ENCODE peak calls at places on chromosome 1, in nine cellular contexts. I, H, S, E, A, C, P, X and R are unnamed samples.

GRCh38 chr1:37861151-37861550 is 1.8 kb upstream of the MTF1 start:
- DNase-seq in I (no peak), H (no peak), S (no peak), E (no peak), A (no peak), C (no peak), P (no peak), X (peak; percentile 18), R (no peak)

GRCh38 chr1:108947871-108948525 is 15.3 kb downstream of the CLCC1 start:
- DNase-seq in I (no peak), H (peak; percentile 20), S (no peak), E (no peak), A (peak; percentile 31), C (peak; percentile 25), P (no peak), X (peak; percentile 14), R (no peak)

GRCh38 chr1:230858918-230859819 is 9.2 kb downstream of the C1orf198 start:
- DNase-seq in I (no peak), H (peak; percentile 59), S (no peak), E (no peak), A (no peak), C (peak; percentile 94), P (no peak), X (peak; percentile 60), R (no peak)

GRCh38 chr1:181812211-181812610 is 249.3 kb downstream of the ZNF648 start:
- DNase-seq in I (no peak), H (no peak), S (no peak), E (no peak), A (no peak), C (peak; percentile 6), P (no peak), X (no peak), R (no peak)

GRCh38 chr1:228089520-228090380 is 7.2 kb downstream of the ARF1 start:
- DNase-seq in I (no peak), H (no peak), S (no peak), E (no peak), A (no peak), C (no peak), P (peak; percentile 13), X (no peak), R (no peak)

GRCh38 chr1:155241069-155241679 is 14.1 kb downstream of the ENTREP3 start:
- DNase-seq in I (peak; percentile 57), H (peak; percentile 88), S (peak; percentile 59), E (peak; percentile 82), A (peak; percentile 88), C (peak; percentile 74), P (peak; percentile 57), X (peak; percentile 85), R (peak; percentile 69)

GRCh38 chr1:2493691-2494322 is 17.7 kb downstream of the PLCH2 start:
- DNase-seq in I (peak; percentile 21), H (no peak), S (no peak), E (peak; percentile 78), A (no peak), C (peak; percentile 30), P (no peak), X (no peak), R (no peak)

GRCh38 chr1:14945132-14946010 is 208.2 kb upstream of the TMEM51 start:
- DNase-seq in I (no peak), H (peak; percentile 68), S (peak; percentile 71), E (peak; percentile 56), A (peak; percentile 92), C (peak; percentile 93), P (peak; percentile 76), X (peak; percentile 62), R (no peak)

GRCh38 chr1:77545970-77546369 is 136.5 kb downstream of the ZZZ3 start:
- DNase-seq in I (no peak), H (peak; percentile 48), S (no peak), E (no peak), A (peak; percentile 22), C (peak; percentile 65), P (no peak), X (peak; percentile 84), R (no peak)

GRCh38 chr1:109457819-109458218 is 8.5 kb upstream of the SYPL2 start:
- DNase-seq in I (no peak), H (no peak), S (no peak), E (no peak), A (no peak), C (no peak), P (no peak), X (no peak), R (no peak)

GRCh38 chr1:2341706-2342383 is 49.5 kb downstream of the MORN1 start:
- DNase-seq in I (no peak), H (no peak), S (peak; percentile 3), E (no peak), A (no peak), C (no peak), P (no peak), X (no peak), R (no peak)

GRCh38 chr1:155993595-155993994 is 15.2 kb upstream of the ARHGEF2 start:
- DNase-seq in I (no peak), H (no peak), S (no peak), E (no peak), A (no peak), C (no peak), P (no peak), X (no peak), R (no peak)

GRCh38 chr1:202135221-202135721 is 9.3 kb downstream of the ARL8A start:
- DNase-seq in I (peak; percentile 36), H (peak; percentile 64), S (peak; percentile 64), E (no peak), A (peak; percentile 67), C (peak; percentile 35), P (peak; percentile 61), X (peak; percentile 46), R (peak; percentile 89)

GRCh38 chr1:27044613-27045091 is 32.0 kb upstream of the TENT5B start:
- DNase-seq in I (peak; percentile 86), H (peak; percentile 73), S (peak; percentile 96), E (peak; percentile 87), A (peak; percentile 82), C (peak; percentile 56), P (peak; percentile 92), X (peak; percentile 56), R (peak; percentile 87)

GRCh38 chr1:232327296-232327695 is 302.6 kb downstream of the SIPA1L2 start:
- DNase-seq in I (no peak), H (no peak), S (no peak), E (no peak), A (no peak), C (peak; percentile 40), P (no peak), X (no peak), R (no peak)

DNA sequence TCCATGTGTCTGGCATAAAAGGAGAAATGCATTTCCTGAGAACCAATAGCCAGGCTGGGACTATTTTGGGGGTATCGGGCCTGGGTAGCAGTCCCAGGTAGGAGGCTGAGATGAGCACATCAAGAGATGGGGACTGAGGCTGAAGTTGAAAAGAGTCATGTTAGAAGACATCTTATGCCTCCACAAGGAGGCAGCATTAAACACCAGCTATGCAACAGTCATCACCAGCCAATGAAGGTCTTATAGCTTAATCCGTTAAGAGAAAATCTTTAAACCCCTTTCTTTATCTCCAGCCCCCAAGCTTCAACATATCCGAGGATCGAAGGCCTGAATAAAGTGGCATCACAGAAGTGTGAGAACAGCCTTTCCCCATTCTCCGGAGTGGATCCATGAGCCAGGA is 640.7 kb upstream of the PTBP2 start:
- DNase-seq in I (no peak), H (peak; percentile 30), S (no peak), E (no peak), A (peak; percentile 7), C (peak; percentile 6), P (no peak), X (peak; percentile 1), R (no peak)
- TF ChIP-seq CTCF in I (no peak), H (peak; percentile 30), S (no peak), E (no peak), A (no peak), C (no peak), P (no peak), X (no peak), R (no peak)

GRCh38 chr1:43932786-43933385 is 715 bp upstream of the ARTN start:
- DNase-seq in I (no peak), H (peak; percentile 57), S (no peak), E (no peak), A (peak; percentile 49), C (peak; percentile 69), P (no peak), X (peak; percentile 57), R (no peak)

GRCh38 chr1:43931711-43932660 is 1.6 kb upstream of the ARTN start:
- DNase-seq in I (no peak), H (no peak), S (no peak), E (no peak), A (no peak), C (no peak), P (no peak), X (no peak), R (no peak)

GRCh38 chr1:43930949-43931275 is 2.7 kb upstream of the ARTN start:
- DNase-seq in I (no peak), H (no peak), S (no peak), E (no peak), A (no peak), C (no peak), P (no peak), X (no peak), R (no peak)

GRCh38 chr1:43933386-43934278 is at the start of gene ARTN:
- DNase-seq in I (no peak), H (no peak), S (no peak), E (no peak), A (no peak), C (no peak), P (peak; percentile 29), X (no peak), R (peak; percentile 36)

GRCh38 chr1:43930168-43930948 is 3.2 kb upstream of the ARTN start:
- DNase-seq in I (no peak), H (no peak), S (no peak), E (no peak), A (no peak), C (no peak), P (no peak), X (no peak), R (peak; percentile 40)
- TF ChIP-seq CTCF in I (peak; percentile 31), H (peak; percentile 27), S (peak; percentile 27), E (peak; percentile 55), A (peak; percentile 25), C (no peak), P (no peak), X (peak; percentile 20), R (no peak)

DNA sequence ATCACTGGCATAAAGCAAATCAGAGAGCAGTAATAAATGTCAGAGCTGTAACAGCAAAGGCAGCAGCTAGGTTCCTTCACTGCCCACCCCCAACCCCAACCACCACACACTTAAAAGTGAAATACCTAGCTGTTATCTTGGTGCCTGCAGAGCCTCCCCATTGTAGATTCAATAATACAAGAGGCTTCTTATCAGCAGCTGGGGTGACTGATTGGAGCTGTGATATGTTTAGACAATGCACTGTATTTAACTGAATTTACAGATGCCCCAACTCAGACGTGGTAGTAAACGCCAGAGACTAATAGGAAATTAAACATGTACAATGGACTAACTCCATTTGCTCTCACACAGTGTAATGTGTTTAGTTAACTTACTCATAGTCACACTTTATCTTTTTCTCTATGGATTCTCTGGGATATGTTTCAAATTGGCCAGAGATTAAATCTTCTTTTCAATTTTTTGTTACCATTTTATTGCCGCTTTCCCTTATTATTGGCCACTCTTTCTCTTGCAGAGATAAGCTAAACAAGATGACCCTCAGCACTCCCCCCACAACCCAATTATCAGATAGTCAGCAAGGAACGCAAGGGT is 117.1 kb downstream of the ESRRG start:
- DNase-seq in I (no peak), H (no peak), S (no peak), E (no peak), A (no peak), C (no peak), P (no peak), X (no peak), R (no peak)
- TF ChIP-seq CTCF in I (no peak), H (no peak), S (no peak), E (no peak), A (no peak), C (no peak), P (no peak), X (no peak), R (no peak)

GRCh38 chr1:200779326-200779725 is 40.6 kb downstream of the CAMSAP2 start:
- DNase-seq in I (no peak), H (no peak), S (no peak), E (no peak), A (no peak), C (no peak), P (no peak), X (no peak), R (no peak)
- TF ChIP-seq CTCF in I (no peak), H (no peak), S (no peak), E (no peak), A (no peak), C (no peak), P (no peak), X (no peak), R (no peak)